ENCODE peak calls at places on chromosomes 6 and 20, in nine cellular contexts. Y is K562; A is uterus; U is renal cortical epithelial cell; X is osteocyte; G is activated CD4-positive, alpha-beta T cell treated with anti-CD3 and anti-CD28 coated beads, Interleukin-2, amount 50 U/mL, for 48 hours; E is lower leg skin; L is Kasumi-1; V is endodermal cell. B is an unnamed sample.

GRCh38 chr6:90135672-90136071 is 161.0 kb downstream of the BACH2 start:
- DNase-seq in Y (no peak), A (no peak), U (peak; percentile 25), X (no peak), G (no peak), E (no peak), L (no peak), V (no peak), B (peak; percentile 66)

GRCh38 chr6:164108092-164108491 is 693.6 kb downstream of the QKI start:
- DNase-seq in Y (no peak), A (no peak), U (no peak), X (no peak), G (no peak), E (no peak), L (no peak), V (no peak), B (no peak)

GRCh38 chr6:43391448-43392031 is 22.1 kb upstream of the ZNF318 start:
- DNase-seq in Y (peak; percentile 56), A (no peak), U (no peak), X (no peak), G (peak; percentile 26), E (no peak), L (peak; percentile 17), V (no peak), B (no peak)

GRCh38 chr20:2244523-2244922 is 51.3 kb upstream of the TGM3 start:
- DNase-seq in Y (no peak), A (no peak), U (no peak), X (no peak), G (no peak), E (no peak), L (no peak), V (no peak), B (no peak)

GRCh38 chr20:824490-824889 is 9.0 kb upstream of the FAM110A start:
- DNase-seq in Y (no peak), A (no peak), U (no peak), X (no peak), G (no peak), E (no peak), L (no peak), V (no peak), B (no peak)

GRCh38 chr20:49584418-49585382 is 16.8 kb upstream of the PTGIS start:
- DNase-seq in Y (no peak), A (no peak), U (no peak), X (no peak), G (no peak), E (no peak), L (no peak), V (no peak), B (no peak)

GRCh38 chr6:33172307-33173227 is 19.7 kb downstream of the COL11A2 start:
- DNase-seq in Y (peak; percentile 71), A (no peak), U (peak; percentile 15), X (no peak), G (no peak), E (no peak), L (peak; percentile 40), V (peak; percentile 74), B (peak; percentile 29)

GRCh38 chr6:85044336-85044735 is 279.9 kb upstream of the TBX18 start:
- DNase-seq in Y (no peak), A (no peak), U (no peak), X (no peak), G (no peak), E (no peak), L (no peak), V (no peak), B (no peak)

GRCh38 chr6:137223370-137224131 is 4.4 kb upstream of the IFNGR1 start:
- DNase-seq in Y (peak; percentile 17), A (no peak), U (no peak), X (no peak), G (no peak), E (peak; percentile 68), L (peak; percentile 78), V (no peak), B (peak; percentile 95)

B was measured in bronchial epithelial cell.